ENCODE peak calls at places on chromosomes 16 and 17, in five cellular contexts. R is stimulated activated CD8-positive, alpha-beta memory T cell treated with anti-CD3 and anti-CD28 coated beads, Interleukin-2, amount 100 ng/mL, for 48 hours; A is naive thymus-derived CD8-positive, alpha-beta T cell; T is HepG2; C is progenitor cell of endocrine pancreas. Z is an unnamed sample.

GRCh38 chr17:29764748-29765147 is 142.0 kb upstream of the CORO6 start:
- DNase-seq in T (no peak), A (no peak), C (no peak), R (no peak), Z (no peak)

GRCh38 chr17:3034578-3034920 is 28.9 kb downstream of the OR1D5 start:
- DNase-seq in A (no peak), T (no peak), R (no peak), C (no peak), Z (peak; percentile 76)

GRCh38 chr16:50448981-50449380 is 80.2 kb upstream of the BRD7 start:
- DNase-seq in R (no peak), A (no peak), C (no peak), T (no peak), Z (no peak)

GRCh38 chr17:48728232-48729231 is at the start of gene HOXB13:
- DNase-seq in A (no peak), C (no peak), T (no peak), R (no peak), Z (no peak)

GRCh38 chr17:77441130-77441920 is 300.6 kb downstream of the SEC14L1 start:
- DNase-seq in A (peak; percentile 74), T (no peak), R (no peak), C (no peak), Z (no peak)

GRCh38 chr17:47702391-47702995 is 8.5 kb downstream of the TBKBP1 start:
- DNase-seq in R (no peak), C (no peak), A (no peak), T (no peak), Z (no peak)

GRCh38 chr16:22352726-22353125 is 21.7 kb downstream of the CDR2 start:
- DNase-seq in T (no peak), R (no peak), A (no peak), C (no peak), Z (no peak)

GRCh38 chr17:67281736-67282135 is 36.7 kb upstream of the HELZ start:
- DNase-seq in T (no peak), C (no peak), R (no peak), A (no peak), Z (no peak)

GRCh38 chr16:49499018-49499785 is 125.6 kb downstream of the C16orf78 start:
- DNase-seq in C (no peak), T (no peak), A (no peak), R (no peak), Z (peak; percentile 62)

GRCh38 chr16:57446530-57447141 is 549 bp downstream of the CIAPIN1 start:
- DNase-seq in T (no peak), A (no peak), R (no peak), C (no peak), Z (no peak)

GRCh38 chr17:42276359-42276608 is at the start of gene STAT5B:
- DNase-seq in T (no peak), A (peak; percentile 62), R (peak; percentile 65), C (peak; percentile 46), Z (no peak)

GRCh38 chr17:77419547-77420475 is 279.0 kb downstream of the SEC14L1 start:
- DNase-seq in T (peak; percentile 24), C (no peak), R (no peak), A (no peak), Z (no peak)

GRCh38 chr16:2803545-2804195 is 5.4 kb downstream of the PRSS41 start:
- DNase-seq in R (no peak), T (no peak), A (no peak), C (no peak), Z (no peak)

GRCh38 chr17:50918933-50919296 is 52.8 kb upstream of the TOB1 start:
- DNase-seq in C (no peak), R (no peak), T (no peak), A (no peak), Z (no peak)

GRCh38 chr16:31477220-31478216 is 5.4 kb upstream of the SLC5A2 start:
- DNase-seq in C (peak; percentile 67), R (no peak), T (peak; percentile 93), A (peak; percentile 30), Z (no peak)

GRCh38 chr16:4664538-4665418 is 28.6 kb upstream of the NUDT16L1 start:
- DNase-seq in A (peak; percentile 43), T (peak; percentile 75), R (peak; percentile 42), C (no peak), Z (no peak)

GRCh38 chr17:21678451-21679081 is 13.8 kb upstream of the KCNJ18 start:
- DNase-seq in R (no peak), A (no peak), T (no peak), C (no peak), Z (no peak)

GRCh38 chr17:15999141-15999973 is at the start of the genes TTC19 and ZSWIM7:
- DNase-seq in R (peak; percentile 94), C (peak; percentile 95), T (peak; percentile 92), A (peak; percentile 89), Z (peak; percentile 97)

GRCh38 chr16:54282202-54282922 is 4.2 kb downstream of the IRX3 start:
- DNase-seq in A (no peak), T (no peak), R (no peak), C (peak; percentile 54), Z (no peak)

GRCh38 chr17:28475151-28475900 is 1.9 kb downstream of the SLC13A2 start:
- DNase-seq in T (peak; percentile 35), A (no peak), R (no peak), C (no peak), Z (no peak)

GRCh38 chr17:69555056-69555455 is 140.6 kb downstream of the MAP2K6 start:
- DNase-seq in R (no peak), A (no peak), C (no peak), T (no peak), Z (no peak)

GRCh38 chr17:15744885-15745284 is 12.8 kb downstream of the TBC1D26 start:
- DNase-seq in C (no peak), A (no peak), T (no peak), R (no peak), Z (no peak)

GRCh38 chr17:75896360-75897075 is at the start of gene TRIM65:
- DNase-seq in A (peak; percentile 72), C (peak; percentile 61), T (peak; percentile 56), R (peak; percentile 71), Z (peak; percentile 90)

GRCh38 chr17:40070895-40071719 is 8.3 kb downstream of the THRA start:
- DNase-seq in T (no peak), R (no peak), C (no peak), A (no peak), Z (no peak)

GRCh38 chr17:18185391-18185790 is 1.8 kb downstream of the ALKBH5 start:
- DNase-seq in R (no peak), A (no peak), C (no peak), T (no peak), Z (no peak)

GRCh38 chr17:28372203-28372944 is 880 bp downstream of the SARM1 start:
- DNase-seq in R (no peak), T (no peak), A (no peak), C (no peak), Z (no peak)

GRCh38 chr16:16033208-16033717 is 83.8 kb downstream of the ABCC1 start:
- DNase-seq in T (no peak), R (no peak), C (no peak), A (no peak), Z (no peak)

GRCh38 chr17:83062818-83063671 is 16.4 kb upstream of the METRNL start:
- DNase-seq in R (no peak), A (no peak), C (peak; percentile 8), T (no peak), Z (no peak)

GRCh38 chr16:3716831-3717234 is 491 bp downstream of the TRAP1 start:
- DNase-seq in C (no peak), T (no peak), R (peak; percentile 21), A (no peak), Z (no peak)

GRCh38 chr17:7352910-7353635 is 1.1 kb downstream of the KCTD11 start:
- DNase-seq in A (no peak), R (no peak), T (no peak), C (no peak), Z (no peak)

GRCh38 chr17:37574427-37574826 is 34.8 kb downstream of the SYNRG start:
- DNase-seq in T (no peak), A (no peak), R (no peak), C (no peak), Z (no peak)

GRCh38 chr17:59688008-59688407 is 19.2 kb downstream of the PTRH2 start:
- DNase-seq in R (no peak), T (no peak), A (no peak), C (no peak), Z (no peak)

GRCh38 chr16:1493746-1494094 is 560 bp downstream of the TELO2 start:
- DNase-seq in A (no peak), T (no peak), R (no peak), C (peak; percentile 35), Z (peak; percentile 84)